ENCODE peak calls at places on chromosomes 5 and 9, in seven cellular contexts. One of them, this sample, is unnamed.
A peak's percentile ranks its signal among the peaks of the same experiment; 100 is the strongest.

GRCh38 chr9:134648701-134649525 is 7.3 kb downstream of the COL5A1 start:
- DNase-seq in transverse colon: no peak
- DNase-seq in DND-41: no peak
- DNase-seq in AG04449: no peak
- DNase-seq in PC-3: peak; percentile 64
- DNase-seq in gastrocnemius medialis: no peak
- DNase-seq in activated B cell treated with CpG ODN at 0.5 μM for 24 hours: no peak
- DNase-seq in this sample: no peak

GRCh38 chr5:9057406-9058000 is 488.4 kb downstream of the SEMA5A start:
- DNase-seq in gastrocnemius medialis: no peak
- DNase-seq in transverse colon: no peak
- DNase-seq in PC-3: no peak
- DNase-seq in activated B cell treated with CpG ODN at 0.5 μM for 24 hours: no peak
- DNase-seq in DND-41: no peak
- DNase-seq in AG04449: no peak
- DNase-seq in this sample: no peak

GRCh38 chr5:16600397-16600796 is 16.4 kb downstream of the RETREG1 start:
- DNase-seq in DND-41: no peak
- DNase-seq in transverse colon: no peak
- DNase-seq in PC-3: no peak
- DNase-seq in gastrocnemius medialis: peak; percentile 23
- DNase-seq in AG04449: no peak
- DNase-seq in activated B cell treated with CpG ODN at 0.5 μM for 24 hours: no peak
- DNase-seq in this sample: no peak

GRCh38 chr9:109966643-109967368 is 186.8 kb downstream of the PALM2AKAP2 start:
- DNase-seq in activated B cell treated with CpG ODN at 0.5 μM for 24 hours: peak; percentile 49
- DNase-seq in PC-3: no peak
- DNase-seq in transverse colon: no peak
- DNase-seq in gastrocnemius medialis: no peak
- DNase-seq in DND-41: no peak
- DNase-seq in AG04449: no peak
- DNase-seq in this sample: no peak

GRCh38 chr5:127419858-127420257 is 97.6 kb upstream of the PRRC1 start:
- DNase-seq in gastrocnemius medialis: no peak
- DNase-seq in AG04449: no peak
- DNase-seq in PC-3: no peak
- DNase-seq in DND-41: no peak
- DNase-seq in transverse colon: no peak
- DNase-seq in activated B cell treated with CpG ODN at 0.5 μM for 24 hours: no peak
- DNase-seq in this sample: no peak

GRCh38 chr9:37100317-37100716 is 20.1 kb upstream of the ZCCHC7 start:
- DNase-seq in DND-41: no peak
- DNase-seq in AG04449: no peak
- DNase-seq in gastrocnemius medialis: no peak
- DNase-seq in PC-3: peak; percentile 44
- DNase-seq in activated B cell treated with CpG ODN at 0.5 μM for 24 hours: no peak
- DNase-seq in transverse colon: no peak
- DNase-seq in this sample: no peak

GRCh38 chr5:175750476-175751080 is 92.7 kb downstream of the HRH2 start:
- DNase-seq in PC-3: no peak
- DNase-seq in DND-41: no peak
- DNase-seq in activated B cell treated with CpG ODN at 0.5 μM for 24 hours: no peak
- DNase-seq in transverse colon: no peak
- DNase-seq in gastrocnemius medialis: no peak
- DNase-seq in AG04449: no peak
- DNase-seq in this sample: no peak

GRCh38 chr9:90555351-90556057 is 87.1 kb downstream of the DIRAS2 start:
- DNase-seq in PC-3: no peak
- DNase-seq in DND-41: no peak
- DNase-seq in activated B cell treated with CpG ODN at 0.5 μM for 24 hours: no peak
- DNase-seq in transverse colon: no peak
- DNase-seq in AG04449: no peak
- DNase-seq in gastrocnemius medialis: no peak
- DNase-seq in this sample: no peak

GRCh38 chr5:110768138-110768845 is 29.5 kb downstream of the SLC25A46 start:
- DNase-seq in gastrocnemius medialis: no peak
- DNase-seq in activated B cell treated with CpG ODN at 0.5 μM for 24 hours: no peak
- DNase-seq in DND-41: no peak
- DNase-seq in PC-3: no peak
- DNase-seq in AG04449: no peak
- DNase-seq in transverse colon: no peak
- DNase-seq in this sample: no peak

GRCh38 chr9:36817160-36817834 is 216.8 kb downstream of the PAX5 start:
- DNase-seq in gastrocnemius medialis: no peak
- DNase-seq in PC-3: no peak
- DNase-seq in transverse colon: no peak
- DNase-seq in activated B cell treated with CpG ODN at 0.5 μM for 24 hours: no peak
- DNase-seq in AG04449: no peak
- DNase-seq in DND-41: no peak
- DNase-seq in this sample: no peak

GRCh38 chr9:123536455-123536868 is 180.5 kb downstream of the CRB2 start:
- DNase-seq in AG04449: no peak
- DNase-seq in activated B cell treated with CpG ODN at 0.5 μM for 24 hours: no peak
- DNase-seq in transverse colon: no peak
- DNase-seq in PC-3: no peak
- DNase-seq in DND-41: no peak
- DNase-seq in gastrocnemius medialis: no peak
- DNase-seq in this sample: no peak

GRCh38 chr9:81382281-81382680 is 307.1 kb downstream of the TLE1 start:
- DNase-seq in transverse colon: no peak
- DNase-seq in gastrocnemius medialis: no peak
- DNase-seq in AG04449: no peak
- DNase-seq in activated B cell treated with CpG ODN at 0.5 μM for 24 hours: no peak
- DNase-seq in PC-3: no peak
- DNase-seq in DND-41: no peak
- DNase-seq in this sample: no peak

GRCh38 chr5:134022333-134022732 is 17.6 kb upstream of the VDAC1 start:
- DNase-seq in transverse colon: no peak
- DNase-seq in PC-3: no peak
- DNase-seq in AG04449: no peak
- DNase-seq in gastrocnemius medialis: no peak
- DNase-seq in DND-41: no peak
- DNase-seq in activated B cell treated with CpG ODN at 0.5 μM for 24 hours: no peak
- DNase-seq in this sample: no peak

GRCh38 chr5:77628840-77629552 is 9.5 kb downstream of the OTP start:
- DNase-seq in gastrocnemius medialis: no peak
- DNase-seq in PC-3: no peak
- DNase-seq in activated B cell treated with CpG ODN at 0.5 μM for 24 hours: no peak
- DNase-seq in transverse colon: no peak
- DNase-seq in AG04449: no peak
- DNase-seq in DND-41: no peak
- DNase-seq in this sample: no peak

GRCh38 chr9:128215491-128216404 is 12.6 kb downstream of the DNM1 start:
- DNase-seq in transverse colon: no peak
- DNase-seq in gastrocnemius medialis: peak; percentile 41
- DNase-seq in PC-3: no peak
- DNase-seq in activated B cell treated with CpG ODN at 0.5 μM for 24 hours: no peak
- DNase-seq in AG04449: peak; percentile 50
- DNase-seq in DND-41: no peak
- DNase-seq in this sample: no peak

GRCh38 chr9:121889990-121890563 is 203.0 kb downstream of the TTLL11 start:
- DNase-seq in DND-41: no peak
- DNase-seq in activated B cell treated with CpG ODN at 0.5 μM for 24 hours: no peak
- DNase-seq in PC-3: peak; percentile 20
- DNase-seq in transverse colon: no peak
- DNase-seq in AG04449: no peak
- DNase-seq in gastrocnemius medialis: no peak
- DNase-seq in this sample: no peak

GRCh38 chr9:4923580-4924544 is 61.2 kb upstream of the JAK2 start:
- DNase-seq in PC-3: peak; percentile 53
- DNase-seq in DND-41: no peak
- DNase-seq in activated B cell treated with CpG ODN at 0.5 μM for 24 hours: no peak
- DNase-seq in AG04449: no peak
- DNase-seq in gastrocnemius medialis: no peak
- DNase-seq in transverse colon: no peak
- DNase-seq in this sample: no peak

GRCh38 chr9:116494815-116495634 is 192.1 kb upstream of the TRIM32 start:
- DNase-seq in transverse colon: peak; percentile 30
- DNase-seq in gastrocnemius medialis: no peak
- DNase-seq in AG04449: no peak
- DNase-seq in PC-3: peak; percentile 46
- DNase-seq in DND-41: peak; percentile 17
- DNase-seq in activated B cell treated with CpG ODN at 0.5 μM for 24 hours: no peak
- DNase-seq in this sample: no peak

GRCh38 chr9:97830884-97831829 is 21.9 kb upstream of the FOXE1 start:
- DNase-seq in gastrocnemius medialis: no peak
- DNase-seq in PC-3: no peak
- DNase-seq in DND-41: no peak
- DNase-seq in transverse colon: no peak
- DNase-seq in activated B cell treated with CpG ODN at 0.5 μM for 24 hours: no peak
- DNase-seq in AG04449: no peak
- DNase-seq in this sample: no peak

GRCh38 chr9:121667214-121667613 is 15.8 kb downstream of the DAB2IP start:
- DNase-seq in AG04449: no peak
- DNase-seq in activated B cell treated with CpG ODN at 0.5 μM for 24 hours: no peak
- DNase-seq in DND-41: no peak
- DNase-seq in gastrocnemius medialis: no peak
- DNase-seq in PC-3: no peak
- DNase-seq in transverse colon: peak; percentile 80
- DNase-seq in this sample: no peak

GRCh38 chr5:90290648-90291047 is 118.9 kb downstream of the CETN3 start:
- DNase-seq in DND-41: no peak
- DNase-seq in transverse colon: no peak
- DNase-seq in AG04449: no peak
- DNase-seq in activated B cell treated with CpG ODN at 0.5 μM for 24 hours: no peak
- DNase-seq in PC-3: no peak
- DNase-seq in gastrocnemius medialis: no peak
- DNase-seq in this sample: no peak

GRCh38 chr5:78766412-78766762 is 117.8 kb upstream of the LHFPL2 start:
- DNase-seq in PC-3: no peak
- DNase-seq in AG04449: no peak
- DNase-seq in gastrocnemius medialis: no peak
- DNase-seq in transverse colon: no peak
- DNase-seq in activated B cell treated with CpG ODN at 0.5 μM for 24 hours: no peak
- DNase-seq in DND-41: no peak
- DNase-seq in this sample: no peak

GRCh38 chr9:68705636-68706578 is 867 bp downstream of the PIP5K1B start:
- DNase-seq in AG04449: no peak
- DNase-seq in activated B cell treated with CpG ODN at 0.5 μM for 24 hours: peak; percentile 49
- DNase-seq in PC-3: no peak
- DNase-seq in DND-41: no peak
- DNase-seq in gastrocnemius medialis: peak; percentile 16
- DNase-seq in transverse colon: peak; percentile 67
- DNase-seq in this sample: peak; percentile 47

GRCh38 chr5:168364151-168364661 is 72.8 kb downstream of the WWC1 start:
- DNase-seq in gastrocnemius medialis: no peak
- DNase-seq in PC-3: peak; percentile 91
- DNase-seq in transverse colon: no peak
- DNase-seq in DND-41: no peak
- DNase-seq in activated B cell treated with CpG ODN at 0.5 μM for 24 hours: no peak
- DNase-seq in AG04449: no peak
- DNase-seq in this sample: no peak

DNA sequence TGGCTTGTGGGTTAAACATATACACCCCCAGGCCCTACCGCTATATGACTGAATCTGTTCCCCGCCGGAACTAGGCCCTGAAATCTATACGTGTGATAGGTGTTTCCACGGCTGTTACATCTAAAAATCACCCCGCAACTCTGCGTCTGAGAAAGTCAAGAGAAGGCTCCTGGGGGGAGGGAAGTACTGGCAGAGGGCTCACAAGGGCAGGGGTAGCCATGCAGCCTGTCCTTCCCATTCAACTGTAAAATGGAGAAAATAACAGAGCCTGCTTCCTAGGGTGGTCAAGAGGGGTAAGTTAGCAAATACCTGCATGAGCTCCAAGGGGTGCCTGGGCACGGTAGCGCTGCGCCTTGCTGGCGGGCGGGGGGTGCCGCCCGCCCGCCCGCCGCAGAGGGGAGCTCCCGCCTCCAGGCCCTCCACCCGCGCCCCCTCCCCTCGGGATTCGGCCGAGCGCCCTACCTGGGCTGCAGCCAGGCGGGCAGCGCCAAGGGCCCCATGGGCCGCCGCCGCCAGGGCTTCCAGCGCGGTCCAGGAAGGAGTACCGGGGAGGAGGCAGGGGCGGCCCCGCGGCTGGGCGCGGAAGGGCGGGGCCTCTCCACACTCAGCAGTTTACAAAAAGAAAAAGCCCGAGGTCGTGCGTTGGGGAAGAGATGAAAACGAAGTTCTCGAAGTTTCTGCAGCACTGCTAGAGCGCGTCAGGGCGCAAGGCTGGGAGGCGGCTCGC is at the start of gene HACD4:
- DNase-seq in gastrocnemius medialis: peak; percentile 16
- DNase-seq in DND-41: no peak
- DNase-seq in AG04449: no peak
- DNase-seq in transverse colon: peak; percentile 59
- DNase-seq in PC-3: no peak
- DNase-seq in activated B cell treated with CpG ODN at 0.5 μM for 24 hours: peak; percentile 59
- DNase-seq in this sample: peak; percentile 34
- TF ChIP-seq CTCF in gastrocnemius medialis: no peak
- TF ChIP-seq CTCF in DND-41: no peak
- TF ChIP-seq CTCF in AG04449: no peak
- TF ChIP-seq CTCF in transverse colon: no peak
- TF ChIP-seq CTCF in PC-3: no peak
- TF ChIP-seq CTCF in activated B cell treated with CpG ODN at 0.5 μM for 24 hours: no peak
- TF ChIP-seq CTCF in this sample: no peak

GRCh38 chr9:83330207-83331196 is 207.7 kb downstream of the FRMD3 start:
- DNase-seq in DND-41: no peak
- DNase-seq in gastrocnemius medialis: no peak
- DNase-seq in AG04449: no peak
- DNase-seq in transverse colon: no peak
- DNase-seq in PC-3: peak; percentile 26
- DNase-seq in activated B cell treated with CpG ODN at 0.5 μM for 24 hours: no peak
- DNase-seq in this sample: no peak
- TF ChIP-seq CTCF in DND-41: peak; percentile 27
- TF ChIP-seq CTCF in gastrocnemius medialis: no peak
- TF ChIP-seq CTCF in AG04449: no peak
- TF ChIP-seq CTCF in transverse colon: no peak
- TF ChIP-seq CTCF in PC-3: peak; percentile 15
- TF ChIP-seq CTCF in activated B cell treated with CpG ODN at 0.5 μM for 24 hours: no peak
- TF ChIP-seq CTCF in this sample: no peak

DNA sequence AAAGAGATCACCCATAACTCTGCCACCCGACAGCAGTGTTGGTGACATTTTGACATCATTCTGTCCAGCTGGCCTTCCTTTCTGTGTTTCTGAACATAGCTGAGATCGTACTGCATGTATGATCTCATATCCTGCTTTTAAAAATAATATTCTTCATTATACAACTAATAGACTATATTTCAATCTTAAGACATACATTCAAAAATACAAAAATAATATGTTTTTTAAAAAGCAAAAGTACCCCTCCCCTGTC is 47.7 kb upstream of the RPL26L1 start:
- DNase-seq in gastrocnemius medialis: no peak
- DNase-seq in activated B cell treated with CpG ODN at 0.5 μM for 24 hours: no peak
- DNase-seq in transverse colon: no peak
- DNase-seq in PC-3: no peak
- DNase-seq in AG04449: no peak
- DNase-seq in DND-41: no peak
- DNase-seq in this sample: no peak
- TF ChIP-seq CTCF in gastrocnemius medialis: no peak
- TF ChIP-seq CTCF in activated B cell treated with CpG ODN at 0.5 μM for 24 hours: no peak
- TF ChIP-seq CTCF in transverse colon: no peak
- TF ChIP-seq CTCF in PC-3: no peak
- TF ChIP-seq CTCF in AG04449: no peak
- TF ChIP-seq CTCF in DND-41: no peak
- TF ChIP-seq CTCF in this sample: no peak

DNA sequence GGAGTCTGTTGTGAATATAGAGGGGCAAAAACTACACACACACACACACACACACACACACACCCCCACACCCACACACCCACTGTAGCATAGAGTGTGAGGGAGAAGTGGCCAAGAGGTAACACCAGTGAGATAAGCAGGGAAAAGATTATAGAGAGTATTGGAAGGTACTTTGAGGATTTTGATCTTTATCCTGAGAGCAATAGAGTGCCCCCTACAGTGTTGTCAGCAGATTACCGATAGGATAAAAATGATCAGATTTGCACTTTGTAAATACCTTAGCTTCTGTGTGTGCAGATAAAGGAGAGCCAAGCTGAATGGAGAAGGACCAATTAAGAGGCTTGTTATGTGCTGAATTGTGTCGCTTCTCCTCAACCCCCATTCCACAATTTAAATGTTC is 32.3 kb downstream of the ERCC6L2 start:
- DNase-seq in activated B cell treated with CpG ODN at 0.5 μM for 24 hours: no peak
- DNase-seq in DND-41: no peak
- DNase-seq in transverse colon: no peak
- DNase-seq in AG04449: no peak
- DNase-seq in gastrocnemius medialis: no peak
- DNase-seq in PC-3: no peak
- DNase-seq in this sample: no peak
- TF ChIP-seq CTCF in activated B cell treated with CpG ODN at 0.5 μM for 24 hours: no peak
- TF ChIP-seq CTCF in DND-41: peak; percentile 40
- TF ChIP-seq CTCF in transverse colon: no peak
- TF ChIP-seq CTCF in AG04449: no peak
- TF ChIP-seq CTCF in gastrocnemius medialis: no peak
- TF ChIP-seq CTCF in PC-3: peak; percentile 40
- TF ChIP-seq CTCF in this sample: no peak

This sample was measured in mesothelial cell of epicardium.